ENCODE peak calls at places on chromosomes 6 and 20, in four cellular contexts. M is neural crest cell, T is RWPE1, S is left ventricle myocardium inferior. W is an unnamed sample.

GRCh38 chr20:62591591-62591990 is 50.7 kb upstream of the SLCO4A1 start:
- DNase-seq in M (no peak), T (no peak), S (no peak), W (no peak)

GRCh38 chr20:63161176-63161651 is 54.7 kb downstream of the YTHDF1 start:
- DNase-seq in T (no peak), S (no peak), M (no peak), W (peak; percentile 84)

GRCh38 chr6:105363100-105363754 is 39.7 kb downstream of the PREP start:
- DNase-seq in S (no peak), M (no peak), T (no peak), W (no peak)

GRCh38 chr6:49890988-49891387 is 24.7 kb upstream of the CRISP1 start:
- DNase-seq in M (no peak), T (no peak), S (no peak), W (no peak)

GRCh38 chr6:160343144-160343543 is 5.0 kb upstream of the SLC22A3 start:
- DNase-seq in M (no peak), S (no peak), T (no peak), W (no peak)

GRCh38 chr20:48581167-48581566 is 246.6 kb downstream of the PREX1 start:
- DNase-seq in T (no peak), S (no peak), M (no peak), W (no peak)

GRCh38 chr20:59149678-59150504 is 13.7 kb upstream of the ZNF831 start:
- DNase-seq in S (peak; percentile 25), M (no peak), T (no peak), W (no peak)

GRCh38 chr6:54236984-54237383 is 71.3 kb upstream of the TINAG start:
- DNase-seq in S (no peak), M (no peak), T (no peak), W (no peak)

GRCh38 chr20:35478804-35479472 is 23.5 kb downstream of the CEP250 start:
- DNase-seq in T (no peak), S (no peak), M (peak; percentile 14), W (no peak)

GRCh38 chr6:14984454-14984853 is 261.4 kb upstream of the JARID2 start:
- DNase-seq in M (no peak), S (peak; percentile 20), T (no peak), W (no peak)

GRCh38 chr20:9626357-9626756 is 112.0 kb downstream of the LAMP5 start:
- DNase-seq in M (no peak), T (peak; percentile 20), S (no peak), W (no peak)

GRCh38 chr6:156413156-156413555 is 364.0 kb upstream of the ARID1B start:
- DNase-seq in M (no peak), S (no peak), T (no peak), W (no peak)

GRCh38 chr20:63775096-63775978 is 35.8 kb downstream of the SLC2A4RG start:
- DNase-seq in S (no peak), T (no peak), M (peak; percentile 85), W (no peak)

GRCh38 chr6:132199343-132199742 is 201.9 kb downstream of the MOXD1 start:
- DNase-seq in S (no peak), M (no peak), T (peak; percentile 14), W (no peak)

GRCh38 chr6:40894962-40895799 is 143.8 kb downstream of the UNC5CL start:
- DNase-seq in S (peak; percentile 40), T (peak; percentile 59), M (peak; percentile 46), W (no peak)

GRCh38 chr6:136523196-136523595 is 27.0 kb downstream of the MAP7 start:
- DNase-seq in T (no peak), S (no peak), M (no peak), W (no peak)

GRCh38 chr6:63565727-63566625 is 6.3 kb upstream of the LOC128125822 start:
- DNase-seq in S (no peak), M (no peak), T (no peak), W (no peak)

GRCh38 chr20:16451970-16452369 is 121.3 kb downstream of the KIF16B start:
- DNase-seq in M (no peak), S (no peak), T (no peak), W (no peak)

GRCh38 chr20:57928181-57928967 is 218.6 kb upstream of the PMEPA1 start:
- DNase-seq in T (no peak), M (no peak), S (no peak), W (no peak)

GRCh38 chr6:28489366-28490190 is 26.0 kb downstream of the GPX6 start:
- DNase-seq in M (peak; percentile 45), S (peak; percentile 20), T (peak; percentile 26), W (no peak)

GRCh38 chr6:32202186-32202585 is 9.7 kb upstream of the GPSM3 start:
- DNase-seq in S (no peak), M (no peak), T (no peak), W (no peak)

GRCh38 chr6:148760568-148761531 is 14.0 kb downstream of the UST start:
- DNase-seq in M (no peak), S (peak; percentile 63), T (no peak), W (no peak)

GRCh38 chr6:158161566-158162254 is 6.4 kb downstream of the SERAC1 start:
- DNase-seq in T (no peak), M (no peak), S (no peak), W (no peak)

GRCh38 chr6:128307671-128308070 is 212.7 kb downstream of the PTPRK start:
- DNase-seq in M (no peak), T (no peak), S (no peak), W (no peak)

GRCh38 chr6:43477235-43478007 is at the start of gene TJAP1:
- DNase-seq in T (peak; percentile 91), S (peak; percentile 94), M (peak; percentile 93), W (no peak)

GRCh38 chr6:130138909-130139242 is 83.9 kb downstream of the SAMD3 start:
- DNase-seq in M (no peak), T (no peak), S (no peak), W (no peak)

GRCh38 chr6:53317861-53318260 is 30.9 kb downstream of the ELOVL5 start:
- DNase-seq in M (no peak), S (no peak), T (no peak), W (no peak)

GRCh38 chr6:34536959-34537848 is 18.9 kb downstream of the SPDEF start:
- DNase-seq in M (no peak), T (no peak), S (no peak), W (no peak)

GRCh38 chr6:24307881-24308280 is 50.0 kb downstream of the DCDC2 start:
- DNase-seq in T (no peak), M (no peak), S (no peak), W (no peak)

GRCh38 chr20:59987135-59987534 is 28.9 kb downstream of the CDH26 start:
- DNase-seq in S (no peak), M (no peak), T (no peak), W (no peak)

GRCh38 chr6:41374618-41375590 is 39.5 kb downstream of the NCR2 start:
- DNase-seq in M (no peak), S (no peak), T (no peak), W (no peak)

GRCh38 chr6:41428995-41429417 is 93.6 kb downstream of the NCR2 start:
- DNase-seq in M (no peak), S (peak; percentile 44), T (no peak), W (no peak)

GRCh38 chr6:55543633-55544309 is 35.2 kb downstream of the HMGCLL1 start:
- DNase-seq in T (no peak), S (no peak), M (no peak), W (no peak)
- TF ChIP-seq CTCF in T (no peak), S (no peak), M (peak; percentile 34), W (peak; percentile 21)

DNA sequence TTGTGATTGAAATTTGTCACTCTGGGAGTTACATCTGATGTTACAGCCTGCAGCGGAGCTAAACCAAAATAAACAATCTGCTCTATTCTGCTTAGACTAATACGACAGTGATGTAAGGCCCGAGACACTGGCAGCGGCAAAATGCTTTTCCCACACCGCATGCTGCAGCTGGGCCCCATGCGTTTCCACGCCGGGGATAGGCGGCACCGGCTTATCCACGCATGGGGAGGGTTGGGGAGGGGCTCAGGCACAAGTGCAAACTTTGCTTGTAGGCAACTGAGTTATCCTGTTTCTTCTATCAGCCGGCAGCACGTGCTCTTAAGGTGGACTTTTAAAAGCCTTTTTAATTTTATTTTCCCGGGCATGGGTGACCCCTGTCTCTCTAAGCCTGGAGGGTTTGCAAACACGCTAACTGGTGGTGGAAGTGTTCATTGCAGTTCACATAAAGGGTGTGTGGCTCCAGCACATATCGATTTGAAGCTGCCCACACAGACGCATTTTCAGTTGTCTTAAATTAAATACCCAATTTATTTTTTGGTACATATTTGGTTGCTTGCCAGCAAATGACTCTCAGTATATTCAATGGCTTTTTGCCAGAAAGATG is 561.7 kb upstream of the AGPAT4 start:
- DNase-seq in T (no peak), M (no peak), S (no peak), W (no peak)
- TF ChIP-seq CTCF in T (no peak), M (peak; percentile 13), S (no peak), W (peak; percentile 41)

DNA sequence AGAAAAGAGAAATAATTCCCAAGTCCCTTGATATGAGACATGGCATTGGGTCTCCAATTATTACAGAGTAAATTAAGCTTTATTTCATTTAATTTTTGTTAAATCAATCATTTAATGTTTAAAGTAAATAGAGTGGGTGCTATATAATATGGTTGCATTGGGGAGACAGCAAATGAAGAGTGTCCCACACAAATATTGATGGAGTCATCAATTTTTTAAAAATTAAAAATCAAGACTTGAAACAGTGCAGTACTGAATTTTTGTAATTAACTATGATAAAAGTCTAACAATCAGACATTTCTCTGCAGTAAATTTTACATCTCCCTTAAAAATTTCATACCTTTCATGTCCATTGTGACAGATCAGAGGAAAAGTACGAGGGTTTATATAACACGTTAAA is 193.9 kb upstream of the ID4 start:
- DNase-seq in M (no peak), S (no peak), T (no peak), W (no peak)
- TF ChIP-seq CTCF in M (no peak), S (no peak), T (no peak), W (no peak)

GRCh38 chr6:141445928-141446628 is 686.6 kb upstream of the GJE1 start:
- DNase-seq in S (no peak), T (no peak), M (no peak), W (no peak)
- TF ChIP-seq CTCF in S (no peak), T (no peak), M (no peak), W (no peak)

W was measured in chondrocyte.